ENCODE peak calls at places on chromosome X, in four cellular contexts. Y, D, P and L are unnamed samples.

GRCh38 chrX:14363719-14364118 is 165.6 kb upstream of the GLRA2 start:
- DNase-seq in Y (no peak), D (no peak), P (no peak), L (no peak)

GRCh38 chrX:9906919-9907318 is 60.2 kb upstream of the CLDN34 start:
- DNase-seq in Y (no peak), D (no peak), P (no peak), L (no peak)

GRCh38 chrX:38664285-38664684 is 102.9 kb downstream of the TSPAN7 start:
- DNase-seq in Y (no peak), D (peak), P (no peak), L (no peak)

GRCh38 chrX:37454537-37455285 is 105.5 kb downstream of the PRRG1 start:
- DNase-seq in Y (no peak), D (no peak), P (peak), L (no peak)

GRCh38 chrX:63754141-63754859 is 30.7 kb downstream of the ARHGEF9 start:
- DNase-seq in Y (no peak), D (no peak), P (no peak), L (no peak)

GRCh38 chrX:72382199-72382590 is 76.5 kb upstream of the CITED1 start:
- DNase-seq in Y (no peak), D (no peak), P (no peak), L (no peak)

GRCh38 chrX:109294097-109294815 is 187.6 kb downstream of the GUCY2F start:
- DNase-seq in Y (no peak), D (no peak), P (no peak), L (no peak)

GRCh38 chrX:23784487-23785301 is 1.7 kb downstream of the SAT1 start:
- DNase-seq in Y (no peak), D (no peak), P (no peak), L (no peak)

GRCh38 chrX:13897571-13897970 is 80.7 kb upstream of the GPM6B start:
- DNase-seq in Y (no peak), D (no peak), P (no peak), L (no peak)

GRCh38 chrX:17520206-17520605 is 145.2 kb downstream of the NHS start:
- DNase-seq in Y (no peak), D (no peak), P (no peak), L (no peak)